ENCODE peak calls at places on chromosome 14, in five cellular contexts. One of them, this sample, is unnamed.

GRCh38 chr14:53295985-53296582 is 143.0 kb upstream of the DDHD1 start:
- DNase-seq in IMR-90: peak
- DNase-seq in trophoblast cell: peak
- DNase-seq in H1: no peak
- DNase-seq in mesenchymal stem cell: peak
- DNase-seq in this sample: peak

GRCh38 chr14:54366726-54367707 is 29.8 kb upstream of the CDKN3 start:
- DNase-seq in IMR-90: peak
- DNase-seq in trophoblast cell: peak
- DNase-seq in H1: no peak
- DNase-seq in mesenchymal stem cell: peak
- DNase-seq in this sample: no peak

GRCh38 chr14:63933110-63933509 is 80.3 kb downstream of the SYNE2 start:
- DNase-seq in IMR-90: no peak
- DNase-seq in trophoblast cell: no peak
- DNase-seq in H1: no peak
- DNase-seq in mesenchymal stem cell: no peak
- DNase-seq in this sample: no peak

GRCh38 chr14:34174973-34175372 is 224.1 kb upstream of the EGLN3 start:
- DNase-seq in IMR-90: no peak
- DNase-seq in trophoblast cell: no peak
- DNase-seq in H1: no peak
- DNase-seq in mesenchymal stem cell: no peak
- DNase-seq in this sample: no peak

GRCh38 chr14:104499784-104500496 is 79.6 kb upstream of the C14orf180 start:
- DNase-seq in IMR-90: no peak
- DNase-seq in trophoblast cell: no peak
- DNase-seq in H1: no peak
- DNase-seq in mesenchymal stem cell: no peak
- DNase-seq in this sample: no peak

GRCh38 chr14:88933203-88933602 is 108.8 kb downstream of the TTC8 start:
- DNase-seq in IMR-90: no peak
- DNase-seq in trophoblast cell: no peak
- DNase-seq in H1: no peak
- DNase-seq in mesenchymal stem cell: no peak
- DNase-seq in this sample: no peak

GRCh38 chr14:87540339-87540738 is 452.6 kb downstream of the GALC start:
- DNase-seq in IMR-90: no peak
- DNase-seq in trophoblast cell: no peak
- DNase-seq in H1: no peak
- DNase-seq in mesenchymal stem cell: no peak
- DNase-seq in this sample: no peak

GRCh38 chr14:59282366-59282765 is 93.9 kb downstream of the DAAM1 start:
- DNase-seq in IMR-90: peak
- DNase-seq in trophoblast cell: no peak
- DNase-seq in H1: no peak
- DNase-seq in mesenchymal stem cell: peak
- DNase-seq in this sample: no peak

GRCh38 chr14:51653855-51654548 is 2.3 kb downstream of the FRMD6 start:
- DNase-seq in IMR-90: peak
- DNase-seq in trophoblast cell: no peak
- DNase-seq in H1: no peak
- DNase-seq in mesenchymal stem cell: no peak
- DNase-seq in this sample: no peak

GRCh38 chr14:58882577-58883018 is 244.8 kb downstream of the DACT1 start:
- DNase-seq in IMR-90: peak
- DNase-seq in trophoblast cell: no peak
- DNase-seq in H1: no peak
- DNase-seq in mesenchymal stem cell: peak
- DNase-seq in this sample: no peak

GRCh38 chr14:20559461-20559904 is 1.4 kb downstream of the RNASE9 start:
- DNase-seq in IMR-90: no peak
- DNase-seq in trophoblast cell: no peak
- DNase-seq in H1: peak
- DNase-seq in mesenchymal stem cell: no peak
- DNase-seq in this sample: no peak

GRCh38 chr14:55245657-55246268 is 25.5 kb upstream of the FBXO34 start:
- DNase-seq in IMR-90: peak
- DNase-seq in trophoblast cell: peak
- DNase-seq in H1: no peak
- DNase-seq in mesenchymal stem cell: peak
- DNase-seq in this sample: no peak

GRCh38 chr14:68784995-68785816 is 7.7 kb downstream of the ZFP36L1 start:
- DNase-seq in IMR-90: peak
- DNase-seq in trophoblast cell: peak
- DNase-seq in H1: no peak
- DNase-seq in mesenchymal stem cell: peak
- DNase-seq in this sample: no peak

GRCh38 chr14:29806124-29806517 is 121.5 kb downstream of the PRKD1 start:
- DNase-seq in IMR-90: no peak
- DNase-seq in trophoblast cell: no peak
- DNase-seq in H1: no peak
- DNase-seq in mesenchymal stem cell: no peak
- DNase-seq in this sample: no peak

GRCh38 chr14:32986791-32987545 is 48.3 kb downstream of the NPAS3 start:
- DNase-seq in IMR-90: no peak
- DNase-seq in trophoblast cell: peak
- DNase-seq in H1: no peak
- DNase-seq in mesenchymal stem cell: peak
- DNase-seq in this sample: peak

GRCh38 chr14:35438910-35439713 is 34.6 kb upstream of the NFKBIA start:
- DNase-seq in IMR-90: no peak
- DNase-seq in trophoblast cell: no peak
- DNase-seq in H1: no peak
- DNase-seq in mesenchymal stem cell: no peak
- DNase-seq in this sample: no peak

DNA sequence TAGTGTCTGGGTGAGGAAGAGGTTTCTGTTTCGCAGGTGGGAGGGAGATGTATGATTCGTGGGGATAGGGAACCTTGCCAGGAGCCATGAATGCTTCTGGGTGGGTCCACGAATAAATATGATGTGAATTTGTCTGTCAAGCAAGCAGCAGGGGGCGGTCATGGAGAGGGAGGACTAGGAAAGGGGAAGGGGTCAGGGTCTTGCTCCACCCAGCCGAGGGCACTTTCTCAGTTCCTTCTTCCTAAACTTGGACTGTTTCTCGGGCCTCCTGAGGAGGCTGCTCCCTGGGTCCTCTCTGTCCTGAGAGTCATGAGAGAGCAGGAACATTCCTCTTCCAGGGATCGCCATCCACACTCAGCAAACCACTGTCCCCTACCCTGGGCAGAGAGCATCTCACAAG is 72.4 kb downstream of the LGMN start:
- DNase-seq in IMR-90: no peak
- DNase-seq in trophoblast cell: no peak
- DNase-seq in H1: no peak
- DNase-seq in mesenchymal stem cell: no peak
- DNase-seq in this sample: no peak
- H3K14ac ChIP-seq in IMR-90: no peak
- H3K14ac ChIP-seq in trophoblast cell: no peak
- H3K14ac ChIP-seq in H1: no peak
- H3K14ac ChIP-seq in mesenchymal stem cell: no peak
- H3K14ac ChIP-seq in this sample: peak

DNA sequence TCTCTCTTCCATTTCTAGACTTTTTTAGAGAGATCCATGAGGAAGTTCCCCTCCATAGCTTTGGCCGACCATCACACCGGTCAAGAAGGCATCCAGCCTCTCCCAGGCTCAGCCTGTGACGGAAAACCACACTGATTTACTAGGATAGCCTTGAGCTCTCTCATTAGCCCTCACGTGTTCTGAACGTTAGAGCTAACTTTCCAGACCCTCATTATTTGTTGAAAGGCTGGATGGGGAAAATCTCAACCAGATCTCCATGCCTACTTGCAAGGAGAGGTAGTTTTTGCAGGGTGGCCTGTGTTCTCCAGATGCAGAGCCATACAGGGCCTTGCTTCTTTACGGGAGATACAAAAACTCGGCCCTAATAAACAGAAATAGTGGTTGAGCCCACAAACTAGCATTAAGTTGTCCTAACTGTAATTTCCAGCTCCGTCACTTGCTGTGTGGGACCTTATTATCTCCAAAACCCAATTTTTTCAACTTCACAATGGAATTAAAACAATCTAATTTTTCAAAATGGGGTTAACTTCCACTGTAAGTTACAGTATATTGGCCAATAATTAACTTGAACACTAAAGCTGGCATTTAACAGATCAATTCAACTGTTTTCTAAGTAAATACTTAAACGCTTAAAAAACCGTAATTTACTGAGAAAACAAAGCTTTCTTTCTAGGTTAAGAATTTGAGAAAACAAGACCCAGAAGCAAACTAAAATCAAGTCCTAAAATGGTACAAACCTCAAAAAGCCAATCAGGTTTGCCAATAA is 65.3 kb downstream of the KLHL28 start:
- DNase-seq in IMR-90: no peak
- DNase-seq in trophoblast cell: no peak
- DNase-seq in H1: no peak
- DNase-seq in mesenchymal stem cell: no peak
- DNase-seq in this sample: no peak
- H3K4me3 ChIP-seq in IMR-90: no peak
- H3K4me3 ChIP-seq in trophoblast cell: no peak
- H3K4me3 ChIP-seq in H1: no peak
- H3K4me3 ChIP-seq in mesenchymal stem cell: peak
- H3K4me3 ChIP-seq in this sample: no peak

GRCh38 chr14:31456841-31457664 is at the start of gene DTD2:
- DNase-seq in IMR-90: peak
- DNase-seq in trophoblast cell: peak
- DNase-seq in H1: peak
- DNase-seq in mesenchymal stem cell: peak
- DNase-seq in this sample: peak
- H3K14ac ChIP-seq in IMR-90: peak
- H3K14ac ChIP-seq in trophoblast cell: peak
- H3K14ac ChIP-seq in H1: no peak
- H3K14ac ChIP-seq in mesenchymal stem cell: no peak
- H3K14ac ChIP-seq in this sample: peak

GRCh38 chr14:103318750-103319419 is 15.2 kb upstream of the EIF5 start:
- DNase-seq in IMR-90: no peak
- DNase-seq in trophoblast cell: no peak
- DNase-seq in H1: no peak
- DNase-seq in mesenchymal stem cell: no peak
- DNase-seq in this sample: no peak
- H3K4me3 ChIP-seq in IMR-90: no peak
- H3K4me3 ChIP-seq in trophoblast cell: no peak
- H3K4me3 ChIP-seq in H1: no peak
- H3K4me3 ChIP-seq in mesenchymal stem cell: no peak
- H3K4me3 ChIP-seq in this sample: no peak

DNA sequence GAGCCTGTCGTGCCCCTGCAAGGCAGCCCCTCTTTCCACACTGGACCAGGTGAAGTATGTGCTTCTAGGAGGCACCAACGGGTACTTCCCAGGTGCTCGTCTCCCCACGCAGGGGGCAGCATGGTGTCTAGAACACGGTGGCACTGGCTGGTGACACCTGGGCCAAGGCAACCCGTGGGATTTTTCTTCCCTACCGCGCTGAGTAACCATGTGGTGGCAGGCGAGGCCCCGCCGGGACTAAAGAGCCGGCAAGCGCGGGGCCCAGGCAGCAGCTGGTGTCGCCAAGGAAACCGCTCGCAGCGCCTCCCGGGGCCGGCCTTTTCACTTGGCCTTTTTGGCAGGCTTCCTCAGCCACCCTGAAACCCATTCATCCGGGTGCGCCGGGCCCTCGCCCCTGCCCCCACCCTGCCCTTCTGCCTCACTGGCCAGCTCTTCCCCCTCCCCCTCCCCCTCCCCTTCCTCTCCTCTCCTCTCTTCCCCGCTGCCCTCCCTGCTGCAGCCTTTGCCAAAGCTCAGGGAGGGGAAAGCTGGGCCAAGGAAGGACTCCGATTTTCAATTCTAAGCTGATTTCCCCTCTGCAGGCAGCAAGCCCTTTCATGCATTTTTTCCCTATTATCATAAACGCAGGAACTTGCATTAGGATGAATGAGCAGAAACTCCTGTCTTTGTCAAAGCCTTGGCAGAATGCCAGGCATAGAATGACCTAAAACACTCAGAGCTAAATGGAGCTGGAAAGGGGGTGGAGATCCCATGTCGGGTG is 81.2 kb downstream of the IRF2BPL start:
- DNase-seq in IMR-90: peak
- DNase-seq in trophoblast cell: peak
- DNase-seq in H1: peak
- DNase-seq in mesenchymal stem cell: peak
- DNase-seq in this sample: peak
- H3K14ac ChIP-seq in IMR-90: peak
- H3K14ac ChIP-seq in trophoblast cell: peak
- H3K14ac ChIP-seq in H1: no peak
- H3K14ac ChIP-seq in mesenchymal stem cell: no peak
- H3K14ac ChIP-seq in this sample: no peak

DNA sequence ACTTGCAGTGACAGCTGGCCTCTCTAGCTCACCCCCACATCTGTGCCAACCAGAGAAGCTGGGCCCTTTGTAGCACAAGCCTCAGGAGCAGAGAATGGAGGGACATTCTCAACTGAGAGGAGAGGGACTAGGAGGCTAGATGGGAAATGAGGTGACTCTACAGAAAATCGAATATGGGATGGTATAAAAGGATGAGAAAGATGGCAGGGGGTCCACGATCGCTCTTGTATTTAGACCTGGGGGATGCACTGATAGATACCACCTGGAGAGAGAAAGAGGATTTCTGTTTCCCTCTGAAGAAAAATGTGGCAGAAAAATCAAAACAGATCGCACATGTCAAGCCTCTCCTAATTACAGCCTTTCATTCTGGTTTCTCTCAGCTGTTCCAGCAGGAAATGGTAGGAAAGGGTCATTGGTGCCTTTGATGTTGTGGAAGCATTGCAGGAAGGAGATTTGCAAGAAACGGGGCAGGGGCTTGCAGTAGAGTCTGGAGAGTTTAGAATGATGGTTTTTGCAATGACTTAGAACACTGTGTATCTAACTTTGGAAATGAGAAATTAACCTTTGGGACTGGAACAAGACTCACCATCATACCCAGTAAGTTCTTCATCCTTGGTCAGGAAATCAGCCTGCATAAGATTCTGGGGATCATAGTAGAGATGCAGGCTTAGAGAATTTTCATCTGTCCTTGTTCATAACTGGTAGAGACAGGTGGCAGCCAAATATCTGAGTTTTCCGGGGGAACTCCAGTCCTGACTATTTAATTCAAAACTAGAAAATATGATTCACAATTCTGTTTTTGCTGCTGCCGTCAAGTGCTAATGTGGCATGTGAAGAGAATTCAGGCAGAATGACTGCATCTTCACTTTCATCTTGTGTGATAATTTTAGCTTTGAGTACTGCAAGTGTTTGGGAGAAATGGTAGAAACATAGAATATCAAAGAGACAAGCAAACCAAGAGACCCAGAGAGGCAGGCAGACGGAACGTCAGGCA is 98.8 kb downstream of the DAD1 start:
- DNase-seq in IMR-90: no peak
- DNase-seq in trophoblast cell: no peak
- DNase-seq in H1: no peak
- DNase-seq in mesenchymal stem cell: no peak
- DNase-seq in this sample: no peak
- H3K4me3 ChIP-seq in IMR-90: no peak
- H3K4me3 ChIP-seq in trophoblast cell: no peak
- H3K4me3 ChIP-seq in H1: no peak
- H3K4me3 ChIP-seq in mesenchymal stem cell: no peak
- H3K4me3 ChIP-seq in this sample: no peak

GRCh38 chr14:74083784-74084276 is 423 bp downstream of the ALDH6A1 start:
- DNase-seq in IMR-90: no peak
- DNase-seq in trophoblast cell: no peak
- DNase-seq in H1: no peak
- DNase-seq in mesenchymal stem cell: no peak
- DNase-seq in this sample: no peak
- H3K14ac ChIP-seq in IMR-90: peak
- H3K14ac ChIP-seq in trophoblast cell: peak
- H3K14ac ChIP-seq in H1: no peak
- H3K14ac ChIP-seq in mesenchymal stem cell: no peak
- H3K14ac ChIP-seq in this sample: no peak